ENCODE peak calls at places on chromosomes 1 and 21, in eight cellular contexts. Y is A549; K is colonic mucosa; Z is body of pancreas; J is K562; F is tibial artery; W is CD8-positive, alpha-beta T cell; O is esophagus squamous epithelium. S is an unnamed sample.

GRCh38 chr1:239947789-239948188 is 143.9 kb upstream of the FMN2 start:
- DNase-seq in O (no peak), F (no peak), K (no peak), Z (no peak), J (no peak), Y (no peak), W (no peak), S (no peak)

GRCh38 chr1:172960454-172961208 is 90.1 kb downstream of the TNFSF18 start:
- DNase-seq in Y (no peak), O (no peak), K (peak), W (no peak), F (no peak), J (no peak), Z (peak), S (no peak)

GRCh38 chr1:183023601-183024351 is 556 bp downstream of the LAMC1 start:
- DNase-seq in F (peak), J (peak), K (peak), O (no peak), Z (peak), Y (peak), W (peak), S (peak)

GRCh38 chr1:182080040-182080439 is 18.5 kb upstream of the ZNF648 start:
- DNase-seq in O (no peak), Y (no peak), F (no peak), K (no peak), W (no peak), J (no peak), Z (no peak), S (no peak)

GRCh38 chr1:223421676-223422075 is 28.5 kb downstream of the CCDC185 start:
- DNase-seq in W (no peak), J (no peak), K (no peak), O (no peak), Y (no peak), Z (no peak), F (no peak), S (no peak)

GRCh38 chr1:150410582-150411101 is 46.7 kb downstream of the RPRD2 start:
- DNase-seq in Z (no peak), K (no peak), W (no peak), Y (no peak), F (no peak), J (no peak), O (no peak), S (no peak)

GRCh38 chr21:28554660-28555475 is 437.8 kb downstream of the LTN1 start:
- DNase-seq in Y (no peak), K (no peak), O (no peak), F (no peak), J (no peak), W (no peak), Z (no peak), S (no peak)

GRCh38 chr1:245742891-245743290 is 588.1 kb downstream of the KIF26B start:
- DNase-seq in F (no peak), Z (no peak), J (no peak), Y (no peak), W (no peak), O (no peak), K (no peak), S (no peak)

GRCh38 chr1:86846166-86846647 is 67.7 kb downstream of the SELENOF start:
- DNase-seq in K (no peak), Y (no peak), Z (no peak), O (no peak), W (no peak), J (no peak), F (no peak), S (no peak)

GRCh38 chr1:10474613-10475507 is at the start of gene PEX14:
- DNase-seq in J (peak), Y (peak), O (peak), K (peak), W (peak), F (peak), Z (peak), S (peak)

GRCh38 chr1:203656796-203657620 is 30.4 kb downstream of the ATP2B4 start:
- DNase-seq in W (no peak), F (no peak), O (no peak), K (no peak), J (no peak), Z (no peak), Y (no peak), S (no peak)

GRCh38 chr1:37931148-37931492 is 15.7 kb downstream of the INPP5B start:
- DNase-seq in K (peak), O (no peak), Y (no peak), J (peak), W (peak), Z (no peak), F (no peak), S (no peak)

GRCh38 chr1:17120962-17121837 is 1.9 kb upstream of the PADI2 start:
- DNase-seq in F (no peak), Y (no peak), J (no peak), W (no peak), K (no peak), O (no peak), Z (no peak), S (no peak)

GRCh38 chr21:34874689-34875513 is 174.2 kb downstream of the RUNX1 start:
- DNase-seq in J (no peak), K (no peak), W (no peak), Z (no peak), F (no peak), O (no peak), Y (no peak), S (no peak)

GRCh38 chr1:230891984-230892383 is 23.7 kb upstream of the C1orf198 start:
- DNase-seq in O (no peak), W (no peak), K (no peak), J (no peak), Z (no peak), Y (no peak), F (no peak), S (no peak)

GRCh38 chr1:43653339-43653738 is 3.4 kb downstream of the KDM4A start:
- DNase-seq in K (no peak), J (peak), W (no peak), O (no peak), Z (no peak), Y (peak), F (no peak), S (no peak)

GRCh38 chr1:227370463-227371254 is 52.4 kb upstream of the CDC42BPA start:
- DNase-seq in J (no peak), K (no peak), Y (no peak), W (no peak), F (no peak), Z (no peak), O (no peak), S (no peak)

GRCh38 chr1:30895942-30896660 is 12.5 kb downstream of the SDC3 start:
- DNase-seq in F (no peak), Z (no peak), O (no peak), K (no peak), Y (no peak), J (no peak), W (no peak), S (no peak)

GRCh38 chr1:62175568-62176179 is 19.0 kb upstream of the L1TD1 start:
- DNase-seq in Z (peak), Y (no peak), W (no peak), O (no peak), J (peak), K (peak), F (no peak), S (peak)

GRCh38 chr1:20250346-20250989 is 40.2 kb upstream of the VWA5B1 start:
- DNase-seq in Z (no peak), Y (peak), O (no peak), J (no peak), F (no peak), K (peak), W (no peak), S (no peak)

GRCh38 chr1:6727535-6727934 is 25.9 kb upstream of the DNAJC11 start:
- DNase-seq in Y (peak), W (peak), O (no peak), Z (peak), J (peak), F (peak), K (peak), S (peak)

GRCh38 chr1:100834779-100835645 is 59.6 kb downstream of the EXTL2 start:
- DNase-seq in J (peak), O (no peak), W (no peak), Z (no peak), Y (peak), F (no peak), K (no peak), S (no peak)

GRCh38 chr21:35475768-35476167 is 426.7 kb upstream of the RUNX1 start:
- DNase-seq in F (no peak), O (no peak), K (no peak), Z (no peak), J (peak), Y (no peak), W (no peak), S (no peak)

GRCh38 chr21:17495680-17496079 is 17.2 kb upstream of the CXADR start:
- DNase-seq in O (no peak), Y (no peak), J (no peak), W (no peak), K (no peak), F (no peak), Z (no peak), S (no peak)

GRCh38 chr1:8014381-8014988 is 11.6 kb downstream of the ERRFI1 start:
- DNase-seq in J (peak), K (no peak), Y (no peak), O (no peak), F (no peak), W (no peak), Z (no peak), S (no peak)

GRCh38 chr1:18300376-18300775 is 180.4 kb upstream of the KLHDC7A start:
- DNase-seq in O (no peak), W (no peak), J (no peak), Z (no peak), Y (no peak), K (no peak), F (no peak), S (no peak)

GRCh38 chr1:205421728-205422127 is at the start of gene LEMD1:
- DNase-seq in Z (no peak), J (no peak), Y (no peak), W (no peak), F (no peak), K (no peak), O (no peak), S (no peak)

GRCh38 chr1:210684466-210685294 is 356.0 kb downstream of the HHAT start:
- DNase-seq in K (no peak), W (no peak), F (no peak), J (no peak), O (no peak), Z (no peak), Y (no peak), S (no peak)

GRCh38 chr1:185961664-185962063 is 227.5 kb downstream of the HMCN1 start:
- DNase-seq in K (no peak), F (no peak), J (no peak), Y (no peak), O (no peak), Z (no peak), W (no peak), S (no peak)

GRCh38 chr1:149848340-149848771 is 51.0 kb upstream of the BOLA1 start:
- DNase-seq in K (peak), O (no peak), Z (no peak), J (peak), Y (no peak), F (no peak), W (no peak), S (peak)

DNA sequence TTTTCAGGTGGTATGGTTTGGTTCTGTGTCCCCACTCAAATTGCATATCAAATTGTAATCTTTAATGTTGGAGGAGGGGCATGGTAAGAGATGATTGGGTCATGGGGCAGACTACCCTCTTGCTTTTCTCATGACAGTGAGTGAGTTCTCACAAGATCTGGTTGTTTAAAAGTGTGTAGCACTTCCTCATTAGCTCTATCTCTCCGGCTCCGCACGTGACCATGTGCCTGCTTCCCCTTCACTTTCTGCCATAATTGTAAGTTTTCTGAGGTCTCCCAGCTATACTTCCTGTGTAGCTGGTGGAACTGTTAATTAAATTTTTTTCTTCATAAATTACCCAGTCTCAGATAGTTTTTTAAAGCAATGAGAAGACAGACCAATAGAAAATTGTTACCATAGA is 843.2 kb downstream of the AMY1C start:
- DNase-seq in W (no peak), O (no peak), Z (no peak), Y (no peak), K (no peak), J (no peak), F (no peak), S (no peak)
- H3K27ac ChIP-seq in W (no peak), O (no peak), Z (no peak), Y (no peak), K (no peak), J (no peak), F (no peak), S (no peak)

GRCh38 chr1:12537906-12538461 is 80.0 kb downstream of the DHRS3 start:
- DNase-seq in Z (no peak), O (no peak), J (no peak), K (no peak), F (no peak), W (no peak), Y (no peak), S (no peak)
- TF ChIP-seq CTCF in Z (no peak), O (no peak), J (no peak), K (no peak), F (no peak), W (no peak), Y (no peak), S (no peak)

DNA sequence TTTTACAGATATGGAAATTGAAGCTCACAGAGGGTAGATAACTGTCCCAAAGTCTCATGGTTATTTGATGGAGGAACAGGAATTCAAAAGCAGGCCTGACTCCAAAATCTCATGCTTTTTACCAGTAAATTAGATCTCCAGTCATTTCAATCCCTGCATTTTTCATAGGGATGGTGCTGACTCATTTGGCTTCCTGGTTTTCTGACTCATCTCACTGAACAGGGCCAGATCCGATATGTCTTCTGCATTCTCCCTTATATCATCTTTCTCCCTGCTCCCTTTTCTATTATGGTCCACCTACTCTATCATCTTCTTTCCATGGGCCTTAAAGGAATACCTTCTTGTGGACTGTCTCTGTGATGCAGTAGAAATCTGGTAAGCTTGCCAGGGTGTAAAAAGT is 187.2 kb downstream of the FGGY start:
- DNase-seq in F (no peak), Y (peak), J (no peak), Z (no peak), W (no peak), K (no peak), O (no peak), S (no peak)
- H3K27ac ChIP-seq in F (no peak), Y (peak), J (no peak), Z (no peak), W (no peak), K (no peak), O (no peak), S (no peak)

GRCh38 chr1:102970496-102971078 is 137.7 kb downstream of the COL11A1 start:
- DNase-seq in F (no peak), Z (no peak), Y (peak), W (no peak), K (no peak), O (no peak), J (peak), S (no peak)
- TF ChIP-seq CTCF in F (peak), Z (peak), Y (peak), W (no peak), K (peak), O (no peak), J (no peak), S (peak)